ENCODE peak calls at places on chromosomes 11 and 22, in four cellular contexts. One of them, this sample, is unnamed.
A peak's percentile ranks its signal among the peaks of the same experiment; 100 is the strongest.

GRCh38 chr11:99505319-99505718 is 484.6 kb downstream of the CNTN5 start:
- DNase-seq in pancreas: no peak
- DNase-seq in AG10803: peak; percentile 2
- DNase-seq in IMR-90: peak; percentile 86
- DNase-seq in this sample: no peak

GRCh38 chr22:32748509-32748908 is 53.0 kb upstream of the TIMP3 start:
- DNase-seq in pancreas: no peak
- DNase-seq in AG10803: no peak
- DNase-seq in IMR-90: no peak
- DNase-seq in this sample: no peak

GRCh38 chr11:116224154-116224888 is 548.5 kb downstream of the BUD13 start:
- DNase-seq in pancreas: no peak
- DNase-seq in AG10803: peak; percentile 23
- DNase-seq in IMR-90: peak; percentile 22
- DNase-seq in this sample: no peak

GRCh38 chr11:67279589-67280340 is 9.3 kb upstream of the ANKRD13D start:
- DNase-seq in pancreas: no peak
- DNase-seq in AG10803: no peak
- DNase-seq in IMR-90: no peak
- DNase-seq in this sample: no peak

GRCh38 chr11:77879218-77879617 is 58.3 kb downstream of the AAMDC start:
- DNase-seq in pancreas: no peak
- DNase-seq in AG10803: peak; percentile 66
- DNase-seq in IMR-90: peak; percentile 50
- DNase-seq in this sample: no peak

GRCh38 chr22:48753752-48754517 is 1073.7 kb downstream of the BRD1 start:
- DNase-seq in pancreas: no peak
- DNase-seq in AG10803: no peak
- DNase-seq in IMR-90: no peak
- DNase-seq in this sample: no peak

GRCh38 chr22:48424661-48425060 is 1403.0 kb downstream of the BRD1 start:
- DNase-seq in pancreas: no peak
- DNase-seq in AG10803: no peak
- DNase-seq in IMR-90: no peak
- DNase-seq in this sample: no peak

GRCh38 chr11:2576116-2576515 is 123.7 kb downstream of the KCNQ1OT1 start:
- DNase-seq in pancreas: peak; percentile 45
- DNase-seq in AG10803: no peak
- DNase-seq in IMR-90: no peak
- DNase-seq in this sample: no peak

GRCh38 chr22:22593964-22594656 is 35.0 kb upstream of the PRAME start:
- DNase-seq in pancreas: peak; percentile 44
- DNase-seq in AG10803: peak; percentile 44
- DNase-seq in IMR-90: peak; percentile 53
- DNase-seq in this sample: peak; percentile 53

GRCh38 chr11:92482502-92482901 is 257.9 kb downstream of the FAT3 start:
- DNase-seq in pancreas: no peak
- DNase-seq in AG10803: no peak
- DNase-seq in IMR-90: no peak
- DNase-seq in this sample: no peak

GRCh38 chr11:394034-394857 is at the start of gene PKP3:
- DNase-seq in pancreas: peak; percentile 96
- DNase-seq in AG10803: peak; percentile 26
- DNase-seq in IMR-90: peak; percentile 60
- DNase-seq in this sample: no peak

GRCh38 chr22:45014658-45015057 is 4.9 kb upstream of the PHF21B start:
- DNase-seq in pancreas: no peak
- DNase-seq in AG10803: no peak
- DNase-seq in IMR-90: no peak
- DNase-seq in this sample: no peak

GRCh38 chr22:50146440-50147228 is 23.9 kb upstream of the PANX2 start:
- DNase-seq in pancreas: peak; percentile 82
- DNase-seq in AG10803: peak; percentile 72
- DNase-seq in IMR-90: peak; percentile 71
- DNase-seq in this sample: no peak

GRCh38 chr11:6237271-6237670 is 1.6 kb upstream of the CNGA4 start:
- DNase-seq in pancreas: no peak
- DNase-seq in AG10803: no peak
- DNase-seq in IMR-90: no peak
- DNase-seq in this sample: no peak

GRCh38 chr11:119791701-119792151 is 62.7 kb upstream of the NECTIN1 start:
- DNase-seq in pancreas: no peak
- DNase-seq in AG10803: peak; percentile 59
- DNase-seq in IMR-90: peak; percentile 37
- DNase-seq in this sample: no peak

GRCh38 chr22:32482708-32483107 is 8.1 kb downstream of the FBXO7 start:
- DNase-seq in pancreas: no peak
- DNase-seq in AG10803: no peak
- DNase-seq in IMR-90: peak; percentile 22
- DNase-seq in this sample: no peak

GRCh38 chr22:29617922-29618629 is 14.6 kb downstream of the NF2 start:
- DNase-seq in pancreas: no peak
- DNase-seq in AG10803: peak; percentile 57
- DNase-seq in IMR-90: peak; percentile 68
- DNase-seq in this sample: no peak

GRCh38 chr11:72624496-72625201 is 49.6 kb downstream of the PDE2A start:
- DNase-seq in pancreas: no peak
- DNase-seq in AG10803: no peak
- DNase-seq in IMR-90: no peak
- DNase-seq in this sample: no peak

GRCh38 chr22:38737302-38738060 is 18.3 kb downstream of the SUN2 start:
- DNase-seq in pancreas: peak; percentile 50
- DNase-seq in AG10803: no peak
- DNase-seq in IMR-90: peak; percentile 49
- DNase-seq in this sample: no peak

GRCh38 chr11:18754308-18754707 is 28.3 kb upstream of the IGSF22 start:
- DNase-seq in pancreas: no peak
- DNase-seq in AG10803: no peak
- DNase-seq in IMR-90: peak; percentile 52
- DNase-seq in this sample: no peak

GRCh38 chr11:10067629-10068300 is 226.3 kb downstream of the SBF2 start:
- DNase-seq in pancreas: no peak
- DNase-seq in AG10803: no peak
- DNase-seq in IMR-90: no peak
- DNase-seq in this sample: no peak

GRCh38 chr11:119990306-119991021 is 147.4 kb downstream of the TRIM29 start:
- DNase-seq in pancreas: no peak
- DNase-seq in AG10803: peak; percentile 17
- DNase-seq in IMR-90: no peak
- DNase-seq in this sample: no peak

GRCh38 chr11:20158597-20159257 is 1.5 kb downstream of the DBX1 start:
- DNase-seq in pancreas: peak; percentile 85
- DNase-seq in AG10803: peak; percentile 53
- DNase-seq in IMR-90: peak; percentile 50
- DNase-seq in this sample: no peak

GRCh38 chr11:12552677-12553076 is 121.5 kb upstream of the TEAD1 start:
- DNase-seq in pancreas: no peak
- DNase-seq in AG10803: peak; percentile 99
- DNase-seq in IMR-90: peak; percentile 90
- DNase-seq in this sample: no peak

GRCh38 chr11:120752668-120753067 is 241.1 kb downstream of the GRIK4 start:
- DNase-seq in pancreas: no peak
- DNase-seq in AG10803: no peak
- DNase-seq in IMR-90: no peak
- DNase-seq in this sample: no peak

GRCh38 chr11:74473382-74474201 is 6.2 kb upstream of the KCNE3 start:
- DNase-seq in pancreas: no peak
- DNase-seq in AG10803: no peak
- DNase-seq in IMR-90: no peak
- DNase-seq in this sample: no peak

GRCh38 chr11:104731890-104732289 is 166.4 kb downstream of the CASP12 start:
- DNase-seq in pancreas: no peak
- DNase-seq in AG10803: no peak
- DNase-seq in IMR-90: no peak
- DNase-seq in this sample: no peak

GRCh38 chr11:44316388-44317240 is 6.7 kb upstream of the ALX4 start:
- DNase-seq in pancreas: no peak
- DNase-seq in AG10803: no peak
- DNase-seq in IMR-90: no peak
- DNase-seq in this sample: no peak

GRCh38 chr11:66886671-66887221 is 29.9 kb downstream of the LRFN4 start:
- DNase-seq in pancreas: peak; percentile 24
- DNase-seq in AG10803: no peak
- DNase-seq in IMR-90: peak; percentile 18
- DNase-seq in this sample: no peak

GRCh38 chr11:76861490-76861953 is 804 bp downstream of the ACER3 start:
- DNase-seq in pancreas: no peak
- DNase-seq in AG10803: no peak
- DNase-seq in IMR-90: no peak
- DNase-seq in this sample: no peak

GRCh38 chr11:7657306-7658025 is 15.8 kb downstream of the CYB5R2 start:
- DNase-seq in pancreas: peak; percentile 73
- DNase-seq in AG10803: peak; percentile 80
- DNase-seq in IMR-90: peak; percentile 68
- DNase-seq in this sample: no peak

GRCh38 chr11:12248330-12248729 is 129.0 kb upstream of the PARVA start:
- DNase-seq in pancreas: peak; percentile 99
- DNase-seq in AG10803: no peak
- DNase-seq in IMR-90: peak; percentile 57
- DNase-seq in this sample: no peak

GRCh38 chr11:35893796-35894475 is 49.9 kb upstream of the LDLRAD3 start:
- DNase-seq in pancreas: no peak
- DNase-seq in AG10803: peak; percentile 11
- DNase-seq in IMR-90: peak; percentile 35
- DNase-seq in this sample: no peak

GRCh38 chr11:95156916-95157568 is 67.4 kb downstream of the ENDOD1 start:
- DNase-seq in pancreas: no peak
- DNase-seq in AG10803: peak; percentile 49
- DNase-seq in IMR-90: no peak
- DNase-seq in this sample: no peak

GRCh38 chr11:35584321-35584720 is 33.9 kb upstream of the FJX1 start:
- DNase-seq in pancreas: no peak
- DNase-seq in AG10803: peak; percentile 65
- DNase-seq in IMR-90: peak; percentile 88
- DNase-seq in this sample: no peak

GRCh38 chr11:45161252-45162063 is 15.0 kb downstream of the PRDM11 start:
- DNase-seq in pancreas: peak; percentile 55
- DNase-seq in AG10803: peak; percentile 19
- DNase-seq in IMR-90: no peak
- DNase-seq in this sample: no peak

GRCh38 chr11:70933986-70934583 is 318.3 kb downstream of the SHANK2 start:
- DNase-seq in pancreas: no peak
- DNase-seq in AG10803: no peak
- DNase-seq in IMR-90: no peak
- DNase-seq in this sample: no peak

GRCh38 chr11:8060801-8061554 is 20.0 kb upstream of the TUB start:
- DNase-seq in pancreas: no peak
- DNase-seq in AG10803: peak; percentile 70
- DNase-seq in IMR-90: peak; percentile 94
- DNase-seq in this sample: no peak

GRCh38 chr22:45717787-45718186 is 46.2 kb downstream of the ATXN10 start:
- DNase-seq in pancreas: no peak
- DNase-seq in AG10803: peak; percentile 80
- DNase-seq in IMR-90: peak; percentile 79
- DNase-seq in this sample: no peak

GRCh38 chr22:19477321-19478085 is 1.5 kb downstream of the UFD1 start:
- DNase-seq in pancreas: no peak
- DNase-seq in AG10803: peak; percentile 35
- DNase-seq in IMR-90: peak; percentile 16
- DNase-seq in this sample: no peak
- TF ChIP-seq CTCF in pancreas: no peak
- TF ChIP-seq CTCF in AG10803: peak; percentile 50
- TF ChIP-seq CTCF in IMR-90: peak; percentile 28
- TF ChIP-seq CTCF in this sample: no peak

GRCh38 chr11:93614111-93614784 is 47.2 kb upstream of the CEP295 start:
- DNase-seq in pancreas: no peak
- DNase-seq in AG10803: no peak
- DNase-seq in IMR-90: no peak
- DNase-seq in this sample: no peak
- TF ChIP-seq CTCF in pancreas: no peak
- TF ChIP-seq CTCF in AG10803: no peak
- TF ChIP-seq CTCF in IMR-90: no peak
- TF ChIP-seq CTCF in this sample: no peak

GRCh38 chr11:60840711-60841430 is 1.0 kb upstream of the CCDC86 start:
- DNase-seq in pancreas: no peak
- DNase-seq in AG10803: peak; percentile 97
- DNase-seq in IMR-90: peak; percentile 94
- DNase-seq in this sample: no peak

GRCh38 chr11:60834742-60835141 is 7.2 kb upstream of the CCDC86 start:
- DNase-seq in pancreas: no peak
- DNase-seq in AG10803: no peak
- DNase-seq in IMR-90: no peak
- DNase-seq in this sample: no peak

GRCh38 chr11:60836866-60837510 is 4.9 kb upstream of the CCDC86 start:
- DNase-seq in pancreas: no peak
- DNase-seq in AG10803: no peak
- DNase-seq in IMR-90: no peak
- DNase-seq in this sample: no peak

GRCh38 chr11:60835472-60835871 is 6.4 kb upstream of the CCDC86 start:
- DNase-seq in pancreas: no peak
- DNase-seq in AG10803: no peak
- DNase-seq in IMR-90: peak; percentile 47
- DNase-seq in this sample: no peak

GRCh38 chr11:60838132-60838531 is 3.8 kb upstream of the CCDC86 start:
- DNase-seq in pancreas: no peak
- DNase-seq in AG10803: peak; percentile 18
- DNase-seq in IMR-90: peak; percentile 28
- DNase-seq in this sample: no peak
- TF ChIP-seq CTCF in pancreas: no peak
- TF ChIP-seq CTCF in AG10803: peak; percentile 39
- TF ChIP-seq CTCF in IMR-90: peak; percentile 34
- TF ChIP-seq CTCF in this sample: no peak

GRCh38 chr11:83219095-83219494 is 25.6 kb downstream of the ANKRD42 start:
- DNase-seq in pancreas: no peak
- DNase-seq in AG10803: no peak
- DNase-seq in IMR-90: no peak
- DNase-seq in this sample: no peak
- TF ChIP-seq CTCF in pancreas: no peak
- TF ChIP-seq CTCF in AG10803: peak; percentile 14
- TF ChIP-seq CTCF in IMR-90: peak; percentile 33
- TF ChIP-seq CTCF in this sample: no peak

GRCh38 chr11:61124574-61125309 is 22.5 kb downstream of the CD5 start:
- DNase-seq in pancreas: peak; percentile 46
- DNase-seq in AG10803: no peak
- DNase-seq in IMR-90: no peak
- DNase-seq in this sample: no peak

GRCh38 chr11:61127991-61128390 is 25.7 kb downstream of the CD5 start:
- DNase-seq in pancreas: no peak
- DNase-seq in AG10803: no peak
- DNase-seq in IMR-90: no peak
- DNase-seq in this sample: no peak

GRCh38 chr11:61123775-61124571 is 21.7 kb downstream of the CD5 start:
- DNase-seq in pancreas: peak; percentile 48
- DNase-seq in AG10803: no peak
- DNase-seq in IMR-90: no peak
- DNase-seq in this sample: no peak

GRCh38 chr11:61125310-61125684 is 23.0 kb downstream of the CD5 start:
- DNase-seq in pancreas: no peak
- DNase-seq in AG10803: no peak
- DNase-seq in IMR-90: no peak
- DNase-seq in this sample: no peak

GRCh38 chr11:61126266-61126665 is 24.0 kb downstream of the CD5 start:
- DNase-seq in pancreas: peak; percentile 49
- DNase-seq in AG10803: no peak
- DNase-seq in IMR-90: no peak
- DNase-seq in this sample: no peak
- TF ChIP-seq CTCF in pancreas: no peak
- TF ChIP-seq CTCF in AG10803: no peak
- TF ChIP-seq CTCF in IMR-90: no peak
- TF ChIP-seq CTCF in this sample: no peak